ENCODE peak calls at places on chromosomes 4 and X, in six cellular contexts. One of them, this sample, is unnamed.

GRCh38 chr4:112735474-112735951 is 98.6 kb downstream of the LARP7 start:
- DNase-seq in tibial nerve: no peak
- DNase-seq in neural progenitor cell: no peak
- DNase-seq in progenitor cell of endocrine pancreas: no peak
- DNase-seq in fibroblast of lung: no peak
- DNase-seq in ovary: no peak
- DNase-seq in this sample: peak

GRCh38 chr4:139553751-139554670 is 2.0 kb downstream of the SETD7 start:
- DNase-seq in tibial nerve: no peak
- DNase-seq in neural progenitor cell: no peak
- DNase-seq in progenitor cell of endocrine pancreas: no peak
- DNase-seq in fibroblast of lung: no peak
- DNase-seq in ovary: no peak
- DNase-seq in this sample: no peak

GRCh38 chr4:173525118-173526033 is 4.7 kb downstream of the HAND2 start:
- DNase-seq in tibial nerve: no peak
- DNase-seq in neural progenitor cell: peak
- DNase-seq in progenitor cell of endocrine pancreas: no peak
- DNase-seq in fibroblast of lung: no peak
- DNase-seq in ovary: peak
- DNase-seq in this sample: peak

GRCh38 chr4:140739971-140740370 is 16.2 kb downstream of the TBC1D9 start:
- DNase-seq in tibial nerve: no peak
- DNase-seq in neural progenitor cell: no peak
- DNase-seq in progenitor cell of endocrine pancreas: no peak
- DNase-seq in fibroblast of lung: peak
- DNase-seq in ovary: no peak
- DNase-seq in this sample: no peak

GRCh38 chr4:14916554-14917304 is 85.6 kb upstream of the CPEB2 start:
- DNase-seq in tibial nerve: no peak
- DNase-seq in neural progenitor cell: no peak
- DNase-seq in progenitor cell of endocrine pancreas: no peak
- DNase-seq in fibroblast of lung: peak
- DNase-seq in ovary: no peak
- DNase-seq in this sample: no peak

GRCh38 chr4:181966084-181966483 is 277.1 kb upstream of the TENM3 start:
- DNase-seq in tibial nerve: no peak
- DNase-seq in neural progenitor cell: no peak
- DNase-seq in progenitor cell of endocrine pancreas: no peak
- DNase-seq in fibroblast of lung: peak
- DNase-seq in ovary: no peak
- DNase-seq in this sample: no peak

GRCh38 chrX:106718709-106719108 is 7.8 kb upstream of the RNF128 start:
- DNase-seq in tibial nerve: no peak
- DNase-seq in neural progenitor cell: no peak
- DNase-seq in progenitor cell of endocrine pancreas: no peak
- DNase-seq in fibroblast of lung: no peak
- DNase-seq in ovary: no peak
- DNase-seq in this sample: no peak

GRCh38 chrX:85084770-85085393 is 81.2 kb downstream of the APOOL start:
- DNase-seq in tibial nerve: no peak
- DNase-seq in neural progenitor cell: peak
- DNase-seq in progenitor cell of endocrine pancreas: no peak
- DNase-seq in fibroblast of lung: peak
- DNase-seq in ovary: no peak
- DNase-seq in this sample: peak

GRCh38 chr4:48153791-48154550 is 19.9 kb upstream of the TXK start:
- DNase-seq in tibial nerve: no peak
- DNase-seq in neural progenitor cell: no peak
- DNase-seq in progenitor cell of endocrine pancreas: no peak
- DNase-seq in fibroblast of lung: no peak
- DNase-seq in ovary: no peak
- DNase-seq in this sample: peak

GRCh38 chrX:47745386-47745785 is 86.4 kb upstream of the UXT start:
- DNase-seq in tibial nerve: no peak
- DNase-seq in neural progenitor cell: no peak
- DNase-seq in progenitor cell of endocrine pancreas: no peak
- DNase-seq in fibroblast of lung: no peak
- DNase-seq in ovary: no peak
- DNase-seq in this sample: no peak
- TF ChIP-seq CTCF in tibial nerve: no peak
- TF ChIP-seq CTCF in neural progenitor cell: no peak
- TF ChIP-seq CTCF in progenitor cell of endocrine pancreas: no peak
- TF ChIP-seq CTCF in fibroblast of lung: no peak
- TF ChIP-seq CTCF in ovary: no peak
- TF ChIP-seq CTCF in this sample: no peak

GRCh38 chrX:54934058-54934457 is 13.4 kb downstream of the TRO start:
- DNase-seq in tibial nerve: no peak
- DNase-seq in neural progenitor cell: no peak
- DNase-seq in progenitor cell of endocrine pancreas: no peak
- DNase-seq in fibroblast of lung: no peak
- DNase-seq in ovary: no peak
- DNase-seq in this sample: no peak
- TF ChIP-seq CTCF in tibial nerve: no peak
- TF ChIP-seq CTCF in neural progenitor cell: no peak
- TF ChIP-seq CTCF in progenitor cell of endocrine pancreas: no peak
- TF ChIP-seq CTCF in fibroblast of lung: no peak
- TF ChIP-seq CTCF in ovary: no peak
- TF ChIP-seq CTCF in this sample: no peak

GRCh38 chr4:86791126-86791525 is 58.1 kb downstream of the SLC10A6 start:
- DNase-seq in tibial nerve: no peak
- DNase-seq in neural progenitor cell: peak
- DNase-seq in progenitor cell of endocrine pancreas: no peak
- DNase-seq in fibroblast of lung: no peak
- DNase-seq in ovary: no peak
- DNase-seq in this sample: no peak
- TF ChIP-seq CTCF in tibial nerve: no peak
- TF ChIP-seq CTCF in neural progenitor cell: peak
- TF ChIP-seq CTCF in progenitor cell of endocrine pancreas: no peak
- TF ChIP-seq CTCF in fibroblast of lung: no peak
- TF ChIP-seq CTCF in ovary: no peak
- TF ChIP-seq CTCF in this sample: no peak

GRCh38 chr4:62717144-62717543 is 1517.0 kb downstream of the ADGRL3 start:
- DNase-seq in tibial nerve: no peak
- DNase-seq in neural progenitor cell: no peak
- DNase-seq in progenitor cell of endocrine pancreas: no peak
- DNase-seq in fibroblast of lung: no peak
- DNase-seq in ovary: no peak
- DNase-seq in this sample: no peak
- TF ChIP-seq CTCF in tibial nerve: no peak
- TF ChIP-seq CTCF in neural progenitor cell: no peak
- TF ChIP-seq CTCF in progenitor cell of endocrine pancreas: no peak
- TF ChIP-seq CTCF in fibroblast of lung: no peak
- TF ChIP-seq CTCF in ovary: no peak
- TF ChIP-seq CTCF in this sample: no peak